ENCODE peak calls at places on chromosomes 4 and X, in four cellular contexts. J is GM23248, P is tibial nerve, S is A549. E is an unnamed sample.
A peak's percentile ranks its signal among the peaks of the same experiment; 100 is the strongest.

GRCh38 chr4:2072971-2073807 is 14.1 kb downstream of the NAT8L start:
- DNase-seq in J (no peak), P (no peak), S (no peak), E (peak; percentile 79)

GRCh38 chrX:26411045-26411444 is 195.1 kb downstream of the MAGEB5 start:
- DNase-seq in J (no peak), P (no peak), S (no peak), E (no peak)

GRCh38 chr4:3276961-3277360 is 15.9 kb upstream of the RGS12 start:
- DNase-seq in J (peak; percentile 30), P (no peak), S (no peak), E (peak; percentile 80)

GRCh38 chrX:138897621-138898492 is 186.3 kb upstream of the FGF13 start:
- DNase-seq in J (peak; percentile 39), P (no peak), S (no peak), E (no peak)

GRCh38 chr4:179843370-179843769 is 2399.8 kb upstream of the TENM3 start:
- DNase-seq in J (no peak), P (no peak), S (no peak), E (no peak)

GRCh38 chrX:41178201-41178600 is 93.0 kb downstream of the USP9X start:
- DNase-seq in J (no peak), P (no peak), S (no peak), E (no peak)

GRCh38 chrX:154384284-154384892 is 5.3 kb downstream of the EMD start:
- DNase-seq in J (peak; percentile 45), P (no peak), S (no peak), E (no peak)

GRCh38 chr4:7461171-7461570 is 26.4 kb upstream of the PSAPL1 start:
- DNase-seq in J (no peak), P (no peak), S (no peak), E (no peak)

GRCh38 chrX:18360867-18361266 is 6.4 kb upstream of the SCML2 start:
- DNase-seq in J (peak; percentile 55), P (no peak), S (no peak), E (no peak)

GRCh38 chr4:46392421-46392820 is 2.5 kb upstream of the GABRA2 start:
- DNase-seq in J (no peak), P (no peak), S (no peak), E (no peak)

GRCh38 chr4:151709587-151709986 is 51.2 kb downstream of the GATB start:
- DNase-seq in J (no peak), P (no peak), S (no peak), E (no peak)

E was measured in osteoblast.